ENCODE peak calls at places on chromosomes 3 and 15, in six cellular contexts. One of them, this sample, is unnamed.

GRCh38 chr15:70062321-70062956 is 35.3 kb downstream of the TLE3 start:
- DNase-seq in OCI-LY7: no peak
- DNase-seq in transverse colon: peak
- DNase-seq in spleen: peak
- DNase-seq in left ventricle myocardium inferior: peak
- DNase-seq in PC-3: peak
- DNase-seq in this sample: no peak

GRCh38 chr3:57856675-57857074 is 100.6 kb downstream of the SLMAP start:
- DNase-seq in OCI-LY7: peak
- DNase-seq in transverse colon: no peak
- DNase-seq in spleen: no peak
- DNase-seq in left ventricle myocardium inferior: no peak
- DNase-seq in PC-3: peak
- DNase-seq in this sample: no peak

GRCh38 chr15:88275804-88276203 is 19.3 kb upstream of the NTRK3 start:
- DNase-seq in OCI-LY7: no peak
- DNase-seq in transverse colon: no peak
- DNase-seq in spleen: peak
- DNase-seq in left ventricle myocardium inferior: no peak
- DNase-seq in PC-3: no peak
- DNase-seq in this sample: no peak

GRCh38 chr3:137692803-137693431 is 71.2 kb upstream of the SOX14 start:
- DNase-seq in OCI-LY7: peak
- DNase-seq in transverse colon: no peak
- DNase-seq in spleen: no peak
- DNase-seq in left ventricle myocardium inferior: no peak
- DNase-seq in PC-3: peak
- DNase-seq in this sample: peak

GRCh38 chr3:4813855-4814254 is 165.4 kb upstream of the BHLHE40 start:
- DNase-seq in OCI-LY7: no peak
- DNase-seq in transverse colon: no peak
- DNase-seq in spleen: no peak
- DNase-seq in left ventricle myocardium inferior: no peak
- DNase-seq in PC-3: no peak
- DNase-seq in this sample: no peak

GRCh38 chr3:100602506-100603444 is 6.6 kb upstream of the ADGRG7 start:
- DNase-seq in OCI-LY7: no peak
- DNase-seq in transverse colon: no peak
- DNase-seq in spleen: no peak
- DNase-seq in left ventricle myocardium inferior: no peak
- DNase-seq in PC-3: peak
- DNase-seq in this sample: peak

GRCh38 chr3:97957617-97958311 is 14.5 kb downstream of the RIOX2 start:
- DNase-seq in OCI-LY7: no peak
- DNase-seq in transverse colon: peak
- DNase-seq in spleen: no peak
- DNase-seq in left ventricle myocardium inferior: no peak
- DNase-seq in PC-3: peak
- DNase-seq in this sample: no peak

GRCh38 chr3:56137406-56137805 is 330.9 kb downstream of the ERC2 start:
- DNase-seq in OCI-LY7: no peak
- DNase-seq in transverse colon: no peak
- DNase-seq in spleen: no peak
- DNase-seq in left ventricle myocardium inferior: no peak
- DNase-seq in PC-3: no peak
- DNase-seq in this sample: no peak

GRCh38 chr15:85313339-85313738 is 67.1 kb upstream of the AKAP13 start:
- DNase-seq in OCI-LY7: no peak
- DNase-seq in transverse colon: no peak
- DNase-seq in spleen: no peak
- DNase-seq in left ventricle myocardium inferior: no peak
- DNase-seq in PC-3: no peak
- DNase-seq in this sample: no peak

GRCh38 chr15:66999046-66999557 is 66.3 kb upstream of the SMAD3 start:
- DNase-seq in OCI-LY7: no peak
- DNase-seq in transverse colon: no peak
- DNase-seq in spleen: no peak
- DNase-seq in left ventricle myocardium inferior: no peak
- DNase-seq in PC-3: no peak
- DNase-seq in this sample: no peak

GRCh38 chr15:60477991-60478632 is 830 bp downstream of the ICE2 start:
- DNase-seq in OCI-LY7: peak
- DNase-seq in transverse colon: no peak
- DNase-seq in spleen: no peak
- DNase-seq in left ventricle myocardium inferior: no peak
- DNase-seq in PC-3: peak
- DNase-seq in this sample: peak

GRCh38 chr15:40204100-40204499 is 34.8 kb upstream of the PAK6 start:
- DNase-seq in OCI-LY7: no peak
- DNase-seq in transverse colon: no peak
- DNase-seq in spleen: no peak
- DNase-seq in left ventricle myocardium inferior: no peak
- DNase-seq in PC-3: no peak
- DNase-seq in this sample: no peak

GRCh38 chr3:13528217-13528801 is 20.6 kb upstream of the FBLN2 start:
- DNase-seq in OCI-LY7: no peak
- DNase-seq in transverse colon: no peak
- DNase-seq in spleen: peak
- DNase-seq in left ventricle myocardium inferior: peak
- DNase-seq in PC-3: peak
- DNase-seq in this sample: no peak

GRCh38 chr3:126466886-126467610 is 8.6 kb downstream of the ZXDC start:
- DNase-seq in OCI-LY7: no peak
- DNase-seq in transverse colon: no peak
- DNase-seq in spleen: peak
- DNase-seq in left ventricle myocardium inferior: no peak
- DNase-seq in PC-3: no peak
- DNase-seq in this sample: no peak

GRCh38 chr3:18098960-18099587 is 326.1 kb downstream of the SATB1 start:
- DNase-seq in OCI-LY7: no peak
- DNase-seq in transverse colon: no peak
- DNase-seq in spleen: no peak
- DNase-seq in left ventricle myocardium inferior: no peak
- DNase-seq in PC-3: peak
- DNase-seq in this sample: no peak

GRCh38 chr15:98503970-98504369 is 144.4 kb upstream of the IGF1R start:
- DNase-seq in OCI-LY7: no peak
- DNase-seq in transverse colon: no peak
- DNase-seq in spleen: no peak
- DNase-seq in left ventricle myocardium inferior: no peak
- DNase-seq in PC-3: no peak
- DNase-seq in this sample: no peak

GRCh38 chr3:128665362-128666021 is 14.9 kb upstream of the RPN1 start:
- DNase-seq in OCI-LY7: no peak
- DNase-seq in transverse colon: no peak
- DNase-seq in spleen: no peak
- DNase-seq in left ventricle myocardium inferior: no peak
- DNase-seq in PC-3: peak
- DNase-seq in this sample: no peak

DNA sequence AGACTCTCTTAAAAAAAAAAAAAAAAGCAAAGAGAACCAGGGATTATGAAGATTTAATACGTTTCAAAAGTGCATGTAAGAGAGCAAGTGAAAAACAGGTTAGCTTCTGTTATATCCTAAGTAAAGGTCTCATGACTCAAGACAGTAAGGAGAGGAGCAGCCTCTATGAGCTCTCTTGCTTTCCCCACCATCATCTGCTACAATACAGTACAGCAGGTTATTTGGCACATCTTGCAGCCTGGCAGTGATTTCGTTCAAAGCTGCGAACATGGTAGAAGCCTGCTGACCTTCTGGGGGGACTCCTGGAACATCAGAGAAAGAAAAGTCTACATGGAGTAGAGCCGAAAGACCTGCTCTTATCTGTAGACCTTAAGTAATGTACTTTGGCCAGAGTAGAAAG is 129.2 kb upstream of the PLXND1 start:
- DNase-seq in OCI-LY7: no peak
- DNase-seq in transverse colon: no peak
- DNase-seq in spleen: no peak
- DNase-seq in left ventricle myocardium inferior: no peak
- DNase-seq in PC-3: no peak
- DNase-seq in this sample: no peak
- TF ChIP-seq CTCF in OCI-LY7: no peak
- TF ChIP-seq CTCF in transverse colon: no peak
- TF ChIP-seq CTCF in spleen: no peak
- TF ChIP-seq CTCF in left ventricle myocardium inferior: no peak
- TF ChIP-seq CTCF in PC-3: no peak
- TF ChIP-seq CTCF in this sample: no peak

GRCh38 chr3:31448882-31449243 is 83.9 kb upstream of the STT3B start:
- DNase-seq in OCI-LY7: no peak
- DNase-seq in transverse colon: no peak
- DNase-seq in spleen: no peak
- DNase-seq in left ventricle myocardium inferior: no peak
- DNase-seq in PC-3: no peak
- DNase-seq in this sample: no peak
- TF ChIP-seq CTCF in OCI-LY7: peak
- TF ChIP-seq CTCF in transverse colon: no peak
- TF ChIP-seq CTCF in spleen: no peak
- TF ChIP-seq CTCF in left ventricle myocardium inferior: no peak
- TF ChIP-seq CTCF in PC-3: no peak
- TF ChIP-seq CTCF in this sample: no peak

GRCh38 chr15:93072440-93073394 is 16.3 kb downstream of the RGMA start:
- DNase-seq in OCI-LY7: no peak
- DNase-seq in transverse colon: peak
- DNase-seq in spleen: no peak
- DNase-seq in left ventricle myocardium inferior: peak
- DNase-seq in PC-3: peak
- DNase-seq in this sample: no peak
- TF ChIP-seq CTCF in OCI-LY7: no peak
- TF ChIP-seq CTCF in transverse colon: no peak
- TF ChIP-seq CTCF in spleen: no peak
- TF ChIP-seq CTCF in left ventricle myocardium inferior: peak
- TF ChIP-seq CTCF in PC-3: no peak
- TF ChIP-seq CTCF in this sample: no peak

GRCh38 chr3:59326246-59327024 is 276.6 kb upstream of the CFAP20DC start:
- DNase-seq in OCI-LY7: peak
- DNase-seq in transverse colon: no peak
- DNase-seq in spleen: no peak
- DNase-seq in left ventricle myocardium inferior: no peak
- DNase-seq in PC-3: no peak
- DNase-seq in this sample: no peak
- TF ChIP-seq CTCF in OCI-LY7: peak
- TF ChIP-seq CTCF in transverse colon: no peak
- TF ChIP-seq CTCF in spleen: no peak
- TF ChIP-seq CTCF in left ventricle myocardium inferior: peak
- TF ChIP-seq CTCF in PC-3: peak
- TF ChIP-seq CTCF in this sample: no peak

GRCh38 chr3:43484926-43485488 is 136.8 kb downstream of the ANO10 start:
- DNase-seq in OCI-LY7: no peak
- DNase-seq in transverse colon: no peak
- DNase-seq in spleen: no peak
- DNase-seq in left ventricle myocardium inferior: no peak
- DNase-seq in PC-3: no peak
- DNase-seq in this sample: no peak
- TF ChIP-seq CTCF in OCI-LY7: no peak
- TF ChIP-seq CTCF in transverse colon: no peak
- TF ChIP-seq CTCF in spleen: no peak
- TF ChIP-seq CTCF in left ventricle myocardium inferior: no peak
- TF ChIP-seq CTCF in PC-3: no peak
- TF ChIP-seq CTCF in this sample: no peak

GRCh38 chr15:64842986-64843561 is 1.4 kb downstream of the PLEKHO2 start:
- DNase-seq in OCI-LY7: peak
- DNase-seq in transverse colon: peak
- DNase-seq in spleen: peak
- DNase-seq in left ventricle myocardium inferior: peak
- DNase-seq in PC-3: peak
- DNase-seq in this sample: peak

GRCh38 chr15:64844576-64845140 is 2.9 kb downstream of the PLEKHO2 start:
- DNase-seq in OCI-LY7: peak
- DNase-seq in transverse colon: no peak
- DNase-seq in spleen: no peak
- DNase-seq in left ventricle myocardium inferior: no peak
- DNase-seq in PC-3: no peak
- DNase-seq in this sample: no peak

GRCh38 chr15:64843996-64844395 is 2.3 kb downstream of the PLEKHO2 start:
- DNase-seq in OCI-LY7: no peak
- DNase-seq in transverse colon: no peak
- DNase-seq in spleen: no peak
- DNase-seq in left ventricle myocardium inferior: no peak
- DNase-seq in PC-3: no peak
- DNase-seq in this sample: no peak

GRCh38 chr15:64842099-64842940 is 605 bp downstream of the PLEKHO2 start:
- DNase-seq in OCI-LY7: peak
- DNase-seq in transverse colon: no peak
- DNase-seq in spleen: no peak
- DNase-seq in left ventricle myocardium inferior: peak
- DNase-seq in PC-3: peak
- DNase-seq in this sample: no peak

DNA sequence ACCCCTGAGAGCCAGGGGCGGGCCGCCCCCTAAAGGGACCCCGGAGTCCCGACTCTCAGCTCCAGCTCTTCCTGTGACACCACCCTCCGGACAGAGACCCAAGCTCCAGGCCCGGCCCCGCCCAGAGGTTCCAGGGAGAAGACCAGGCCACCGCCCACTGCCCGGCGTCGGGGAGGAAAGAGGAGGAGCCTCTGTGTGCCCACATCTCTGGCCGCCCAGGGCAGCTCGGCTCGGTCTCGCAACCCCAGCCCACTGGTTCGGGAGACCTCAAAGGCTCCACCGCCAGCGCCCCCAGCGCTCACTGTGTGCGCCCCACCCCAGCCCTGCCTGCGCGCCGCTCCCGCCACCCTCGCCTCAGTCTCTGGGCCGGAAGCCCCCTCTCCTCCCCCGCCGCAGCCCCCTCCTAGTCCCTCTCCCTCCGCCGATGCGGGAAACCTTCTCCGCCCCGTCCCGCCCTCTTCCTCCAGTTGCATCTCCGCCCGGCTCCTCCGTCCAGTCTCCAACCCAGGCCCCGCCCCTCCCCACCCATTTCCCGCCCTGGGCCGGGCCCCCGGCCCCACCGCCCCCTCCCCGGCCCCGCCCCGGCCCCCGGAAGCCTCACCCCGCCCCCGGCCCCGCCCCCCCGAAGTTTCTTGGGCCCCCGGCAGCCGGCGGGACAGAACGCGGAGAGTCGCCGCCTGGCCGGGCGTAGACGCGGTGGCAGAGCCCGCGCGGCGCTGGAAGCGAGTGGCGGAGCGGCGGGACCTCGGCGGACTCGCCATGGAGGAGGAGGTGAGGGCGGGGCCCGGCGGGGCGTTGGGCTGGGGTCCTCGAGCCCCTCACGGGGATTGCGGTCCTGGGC is at the start of gene PLEKHO2:
- DNase-seq in OCI-LY7: peak
- DNase-seq in transverse colon: peak
- DNase-seq in spleen: peak
- DNase-seq in left ventricle myocardium inferior: peak
- DNase-seq in PC-3: peak
- DNase-seq in this sample: peak
- TF ChIP-seq CTCF in OCI-LY7: peak
- TF ChIP-seq CTCF in transverse colon: peak
- TF ChIP-seq CTCF in spleen: peak
- TF ChIP-seq CTCF in left ventricle myocardium inferior: peak
- TF ChIP-seq CTCF in PC-3: no peak
- TF ChIP-seq CTCF in this sample: peak